ENCODE peak calls at places on chromosome 18, in four cellular contexts. K, I, M and Y are unnamed samples.

GRCh38 chr18:40109251-40110049 is 1845.6 kb upstream of the PIK3C3 start:
- DNase-seq in K (no peak), I (no peak), M (no peak), Y (no peak)

GRCh38 chr18:76923485-76924085 is 101.2 kb downstream of the ZNF236 start:
- DNase-seq in K (no peak), I (peak), M (no peak), Y (no peak)

GRCh38 chr18:10023853-10024638 is 110.2 kb downstream of the VAPA start:
- DNase-seq in K (no peak), I (no peak), M (no peak), Y (no peak)

GRCh38 chr18:51342815-51343214 is 145.3 kb upstream of the MEX3C start:
- DNase-seq in K (no peak), I (no peak), M (no peak), Y (no peak)

GRCh38 chr18:45962461-45962860 is 4.7 kb downstream of the EPG5 start:
- DNase-seq in K (no peak), I (no peak), M (no peak), Y (peak)

GRCh38 chr18:26225022-26225693 is 1.1 kb upstream of the TAF4B start:
- DNase-seq in K (no peak), I (no peak), M (no peak), Y (no peak)

GRCh38 chr18:28684746-28685145 is 507.8 kb upstream of the CDH2 start:
- DNase-seq in K (no peak), I (no peak), M (no peak), Y (no peak)

GRCh38 chr18:4455113-4455811 is at the start of gene DLGAP1:
- DNase-seq in K (no peak), I (no peak), M (no peak), Y (peak)

GRCh38 chr18:7946724-7947377 is 379.7 kb downstream of the PTPRM start:
- DNase-seq in K (no peak), I (peak), M (no peak), Y (peak)

GRCh38 chr18:69071680-69072079 is 273.8 kb downstream of the CCDC102B start:
- DNase-seq in K (no peak), I (no peak), M (no peak), Y (no peak)

GRCh38 chr18:73895701-73896100 is 251.9 kb downstream of the FBXO15 start:
- DNase-seq in K (no peak), I (no peak), M (no peak), Y (no peak)

GRCh38 chr18:57435851-57436192 is 648 bp downstream of the ONECUT2 start:
- DNase-seq in K (no peak), I (no peak), M (no peak), Y (no peak)

GRCh38 chr18:75344161-75344560 is 83.3 kb downstream of the SMIM21 start:
- DNase-seq in K (no peak), I (no peak), M (no peak), Y (no peak)

GRCh38 chr18:7206231-7206630 is 24.7 kb upstream of the LRRC30 start:
- DNase-seq in K (no peak), I (no peak), M (no peak), Y (no peak)